ENCODE peak calls at places on chromosomes 13 and 19, in seven cellular contexts. One of them, this sample, is unnamed.

GRCh38 chr19:4636151-4636717 is 3.1 kb upstream of the TNFAIP8L1 start:
- DNase-seq in stomach: peak
- DNase-seq in LNCaP clone FGC: no peak
- DNase-seq in GM10248: peak
- DNase-seq in heart right ventricle: peak
- DNase-seq in AG04450: no peak
- DNase-seq in fibroblast of mammary gland: no peak
- DNase-seq in this sample: peak

GRCh38 chr13:113088691-113089020 is 16.9 kb upstream of the F7 start:
- DNase-seq in stomach: no peak
- DNase-seq in LNCaP clone FGC: no peak
- DNase-seq in GM10248: no peak
- DNase-seq in heart right ventricle: no peak
- DNase-seq in AG04450: no peak
- DNase-seq in fibroblast of mammary gland: no peak
- DNase-seq in this sample: no peak

GRCh38 chr13:113917523-113918371 is 53.9 kb upstream of the GAS6 start:
- DNase-seq in stomach: peak
- DNase-seq in LNCaP clone FGC: no peak
- DNase-seq in GM10248: no peak
- DNase-seq in heart right ventricle: no peak
- DNase-seq in AG04450: no peak
- DNase-seq in fibroblast of mammary gland: no peak
- DNase-seq in this sample: no peak

GRCh38 chr13:26590379-26590778 is 32.9 kb downstream of the WASF3 start:
- DNase-seq in stomach: no peak
- DNase-seq in LNCaP clone FGC: no peak
- DNase-seq in GM10248: no peak
- DNase-seq in heart right ventricle: no peak
- DNase-seq in AG04450: no peak
- DNase-seq in fibroblast of mammary gland: no peak
- DNase-seq in this sample: no peak

GRCh38 chr19:46587861-46588260 is 13.3 kb upstream of the CALM3 start:
- DNase-seq in stomach: no peak
- DNase-seq in LNCaP clone FGC: no peak
- DNase-seq in GM10248: no peak
- DNase-seq in heart right ventricle: no peak
- DNase-seq in AG04450: no peak
- DNase-seq in fibroblast of mammary gland: no peak
- DNase-seq in this sample: no peak

GRCh38 chr13:45216193-45216592 is 15.3 kb upstream of the KCTD4 start:
- DNase-seq in stomach: no peak
- DNase-seq in LNCaP clone FGC: no peak
- DNase-seq in GM10248: peak
- DNase-seq in heart right ventricle: no peak
- DNase-seq in AG04450: no peak
- DNase-seq in fibroblast of mammary gland: no peak
- DNase-seq in this sample: peak

GRCh38 chr19:45215391-45216191 is 29.6 kb downstream of the EXOC3L2 start:
- DNase-seq in stomach: peak
- DNase-seq in LNCaP clone FGC: no peak
- DNase-seq in GM10248: no peak
- DNase-seq in heart right ventricle: peak
- DNase-seq in AG04450: no peak
- DNase-seq in fibroblast of mammary gland: no peak
- DNase-seq in this sample: peak

GRCh38 chr13:74110053-74110452 is 24.2 kb downstream of the KLF12 start:
- DNase-seq in stomach: no peak
- DNase-seq in LNCaP clone FGC: no peak
- DNase-seq in GM10248: no peak
- DNase-seq in heart right ventricle: no peak
- DNase-seq in AG04450: no peak
- DNase-seq in fibroblast of mammary gland: no peak
- DNase-seq in this sample: no peak

GRCh38 chr19:1513492-1514294 is 874 bp upstream of the ADAMTSL5 start:
- DNase-seq in stomach: peak
- DNase-seq in LNCaP clone FGC: no peak
- DNase-seq in GM10248: peak
- DNase-seq in heart right ventricle: peak
- DNase-seq in AG04450: no peak
- DNase-seq in fibroblast of mammary gland: peak
- DNase-seq in this sample: peak

GRCh38 chr19:6723738-6724137 is 3.3 kb upstream of the C3 start:
- DNase-seq in stomach: no peak
- DNase-seq in LNCaP clone FGC: no peak
- DNase-seq in GM10248: no peak
- DNase-seq in heart right ventricle: no peak
- DNase-seq in AG04450: no peak
- DNase-seq in fibroblast of mammary gland: no peak
- DNase-seq in this sample: no peak

GRCh38 chr13:32255744-32256120 is 59.4 kb downstream of the ZAR1L start:
- DNase-seq in stomach: no peak
- DNase-seq in LNCaP clone FGC: no peak
- DNase-seq in GM10248: no peak
- DNase-seq in heart right ventricle: no peak
- DNase-seq in AG04450: no peak
- DNase-seq in fibroblast of mammary gland: no peak
- DNase-seq in this sample: no peak

GRCh38 chr19:38004505-38005223 is 97.7 kb downstream of the SIPA1L3 start:
- DNase-seq in stomach: peak
- DNase-seq in LNCaP clone FGC: peak
- DNase-seq in GM10248: peak
- DNase-seq in heart right ventricle: peak
- DNase-seq in AG04450: peak
- DNase-seq in fibroblast of mammary gland: peak
- DNase-seq in this sample: peak

GRCh38 chr19:4115050-4115817 is 8.7 kb downstream of the MAP2K2 start:
- DNase-seq in stomach: peak
- DNase-seq in LNCaP clone FGC: no peak
- DNase-seq in GM10248: peak
- DNase-seq in heart right ventricle: peak
- DNase-seq in AG04450: no peak
- DNase-seq in fibroblast of mammary gland: no peak
- DNase-seq in this sample: peak

GRCh38 chr13:84845875-84846619 is 953.2 kb downstream of the SLITRK6 start:
- DNase-seq in stomach: no peak
- DNase-seq in LNCaP clone FGC: no peak
- DNase-seq in GM10248: no peak
- DNase-seq in heart right ventricle: no peak
- DNase-seq in AG04450: no peak
- DNase-seq in fibroblast of mammary gland: no peak
- DNase-seq in this sample: no peak

GRCh38 chr13:44198826-44199225 is 174.8 kb upstream of the SERP2 start:
- DNase-seq in stomach: no peak
- DNase-seq in LNCaP clone FGC: no peak
- DNase-seq in GM10248: no peak
- DNase-seq in heart right ventricle: no peak
- DNase-seq in AG04450: no peak
- DNase-seq in fibroblast of mammary gland: no peak
- DNase-seq in this sample: no peak

GRCh38 chr13:37074703-37075102 is 15.2 kb upstream of the SUPT20H start:
- DNase-seq in stomach: no peak
- DNase-seq in LNCaP clone FGC: no peak
- DNase-seq in GM10248: no peak
- DNase-seq in heart right ventricle: no peak
- DNase-seq in AG04450: no peak
- DNase-seq in fibroblast of mammary gland: peak
- DNase-seq in this sample: no peak

GRCh38 chr13:28411859-28412353 is 83.0 kb downstream of the FLT1 start:
- DNase-seq in stomach: no peak
- DNase-seq in LNCaP clone FGC: peak
- DNase-seq in GM10248: no peak
- DNase-seq in heart right ventricle: no peak
- DNase-seq in AG04450: no peak
- DNase-seq in fibroblast of mammary gland: no peak
- DNase-seq in this sample: no peak

GRCh38 chr19:18996796-18997394 is 36.4 kb downstream of the SUGP2 start:
- DNase-seq in stomach: no peak
- DNase-seq in LNCaP clone FGC: no peak
- DNase-seq in GM10248: no peak
- DNase-seq in heart right ventricle: no peak
- DNase-seq in AG04450: no peak
- DNase-seq in fibroblast of mammary gland: no peak
- DNase-seq in this sample: no peak

GRCh38 chr19:44051654-44052402 is at the start of gene ZNF223:
- DNase-seq in stomach: peak
- DNase-seq in LNCaP clone FGC: peak
- DNase-seq in GM10248: peak
- DNase-seq in heart right ventricle: peak
- DNase-seq in AG04450: peak
- DNase-seq in fibroblast of mammary gland: peak
- DNase-seq in this sample: peak

GRCh38 chr13:75685239-75685697 is 49.1 kb downstream of the LMO7 start:
- DNase-seq in stomach: no peak
- DNase-seq in LNCaP clone FGC: peak
- DNase-seq in GM10248: no peak
- DNase-seq in heart right ventricle: no peak
- DNase-seq in AG04450: peak
- DNase-seq in fibroblast of mammary gland: peak
- DNase-seq in this sample: no peak

GRCh38 chr13:78061806-78062205 is 143.2 kb upstream of the EDNRB start:
- DNase-seq in stomach: no peak
- DNase-seq in LNCaP clone FGC: no peak
- DNase-seq in GM10248: no peak
- DNase-seq in heart right ventricle: no peak
- DNase-seq in AG04450: no peak
- DNase-seq in fibroblast of mammary gland: no peak
- DNase-seq in this sample: no peak

GRCh38 chr13:53197424-53197823 is 168.8 kb downstream of the OLFM4 start:
- DNase-seq in stomach: no peak
- DNase-seq in LNCaP clone FGC: no peak
- DNase-seq in GM10248: no peak
- DNase-seq in heart right ventricle: no peak
- DNase-seq in AG04450: no peak
- DNase-seq in fibroblast of mammary gland: no peak
- DNase-seq in this sample: no peak

GRCh38 chr19:12745166-12745897 is 6.3 kb upstream of the BEST2 start:
- DNase-seq in stomach: no peak
- DNase-seq in LNCaP clone FGC: no peak
- DNase-seq in GM10248: no peak
- DNase-seq in heart right ventricle: no peak
- DNase-seq in AG04450: no peak
- DNase-seq in fibroblast of mammary gland: no peak
- DNase-seq in this sample: no peak

GRCh38 chr19:40502647-40503046 is 35.8 kb downstream of the SPTBN4 start:
- DNase-seq in stomach: peak
- DNase-seq in LNCaP clone FGC: no peak
- DNase-seq in GM10248: peak
- DNase-seq in heart right ventricle: no peak
- DNase-seq in AG04450: no peak
- DNase-seq in fibroblast of mammary gland: no peak
- DNase-seq in this sample: no peak
- TF ChIP-seq CTCF in stomach: peak
- TF ChIP-seq CTCF in LNCaP clone FGC: no peak
- TF ChIP-seq CTCF in GM10248: no peak
- TF ChIP-seq CTCF in heart right ventricle: no peak
- TF ChIP-seq CTCF in AG04450: no peak
- TF ChIP-seq CTCF in fibroblast of mammary gland: no peak
- TF ChIP-seq CTCF in this sample: no peak

DNA sequence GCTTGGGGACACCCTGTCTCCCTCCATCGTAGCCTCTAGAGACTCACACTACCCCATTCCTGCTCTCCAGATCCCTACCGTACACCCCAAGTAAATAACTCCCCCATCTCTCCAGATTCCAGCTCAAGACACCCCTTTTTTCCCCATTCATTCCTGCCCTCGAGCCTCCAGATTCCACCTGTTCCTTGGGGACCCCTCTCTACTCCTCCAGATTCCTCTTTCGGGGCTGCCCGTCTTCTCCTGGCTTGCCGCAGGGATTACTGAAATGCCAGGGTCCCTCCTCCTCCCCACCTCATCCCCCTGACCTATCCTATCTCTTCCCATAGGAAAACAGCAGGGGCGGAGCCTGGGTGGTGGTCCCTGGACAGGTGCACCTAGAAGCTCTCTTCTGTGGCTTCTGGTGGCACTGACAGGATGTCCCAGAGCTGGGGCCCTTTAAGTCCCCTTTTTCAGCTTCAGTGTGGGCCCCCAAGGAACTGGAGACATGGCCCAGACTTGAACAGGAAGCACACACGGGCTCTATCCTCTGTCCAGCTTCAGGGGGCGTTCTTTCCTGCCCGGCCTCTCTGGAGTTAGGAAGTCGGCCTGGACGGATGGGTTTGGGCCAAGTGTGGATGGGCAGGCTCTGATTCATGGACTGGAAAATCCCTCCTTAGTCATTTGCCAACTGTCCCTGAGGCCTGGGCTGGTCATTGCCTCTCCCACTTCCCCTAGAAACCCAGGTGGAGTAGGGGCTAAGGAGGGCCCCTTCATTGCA is 1.2 kb downstream of the ZSWIM4 start:
- DNase-seq in stomach: peak
- DNase-seq in LNCaP clone FGC: no peak
- DNase-seq in GM10248: peak
- DNase-seq in heart right ventricle: peak
- DNase-seq in AG04450: peak
- DNase-seq in fibroblast of mammary gland: peak
- DNase-seq in this sample: peak
- TF ChIP-seq CTCF in stomach: no peak
- TF ChIP-seq CTCF in LNCaP clone FGC: no peak
- TF ChIP-seq CTCF in GM10248: no peak
- TF ChIP-seq CTCF in heart right ventricle: peak
- TF ChIP-seq CTCF in AG04450: peak
- TF ChIP-seq CTCF in fibroblast of mammary gland: peak
- TF ChIP-seq CTCF in this sample: no peak

GRCh38 chr19:53670345-53670744 is 38.5 kb downstream of the DPRX start:
- DNase-seq in stomach: no peak
- DNase-seq in LNCaP clone FGC: no peak
- DNase-seq in GM10248: no peak
- DNase-seq in heart right ventricle: no peak
- DNase-seq in AG04450: no peak
- DNase-seq in fibroblast of mammary gland: no peak
- DNase-seq in this sample: no peak

GRCh38 chr19:53671621-53672111 is 39.9 kb downstream of the DPRX start:
- DNase-seq in stomach: no peak
- DNase-seq in LNCaP clone FGC: no peak
- DNase-seq in GM10248: no peak
- DNase-seq in heart right ventricle: no peak
- DNase-seq in AG04450: no peak
- DNase-seq in fibroblast of mammary gland: no peak
- DNase-seq in this sample: no peak
- TF ChIP-seq CTCF in stomach: no peak
- TF ChIP-seq CTCF in LNCaP clone FGC: peak
- TF ChIP-seq CTCF in GM10248: no peak
- TF ChIP-seq CTCF in heart right ventricle: no peak
- TF ChIP-seq CTCF in AG04450: no peak
- TF ChIP-seq CTCF in fibroblast of mammary gland: no peak
- TF ChIP-seq CTCF in this sample: no peak

GRCh38 chr13:83845121-83845520 is 37.2 kb downstream of the SLITRK1 start:
- DNase-seq in stomach: no peak
- DNase-seq in LNCaP clone FGC: no peak
- DNase-seq in GM10248: no peak
- DNase-seq in heart right ventricle: no peak
- DNase-seq in AG04450: peak
- DNase-seq in fibroblast of mammary gland: no peak
- DNase-seq in this sample: no peak
- TF ChIP-seq CTCF in stomach: no peak
- TF ChIP-seq CTCF in LNCaP clone FGC: no peak
- TF ChIP-seq CTCF in GM10248: no peak
- TF ChIP-seq CTCF in heart right ventricle: no peak
- TF ChIP-seq CTCF in AG04450: no peak
- TF ChIP-seq CTCF in fibroblast of mammary gland: no peak
- TF ChIP-seq CTCF in this sample: no peak